ENCODE peak calls at places on chromosomes 4 and X, in six cellular contexts. T is activated CD4-positive, alpha-beta memory T cell treated with anti-CD3 and anti-CD28 coated beads, Interleukin-2, amount 10 ng/mL, durations not matched to agents 7 days and 5 days; F is neural progenitor cell; Z is AG08395; A is GF-D8; Q is HFF-Myc. D is an unnamed sample.

GRCh38 chr4:124276461-124276860 is 436.1 kb downstream of the ANKRD50 start:
- DNase-seq in F (no peak), Z (no peak), A (no peak), T (no peak), Q (no peak), D (no peak)

GRCh38 chr4:16794816-16795445 is 103.5 kb downstream of the LDB2 start:
- DNase-seq in F (peak), Q (peak), Z (peak), A (no peak), T (peak), D (peak)

GRCh38 chrX:1323315-1323714 is 13.3 kb upstream of the IL3RA start:
- DNase-seq in F (peak), A (peak), Q (peak), T (peak), Z (no peak), D (peak)

GRCh38 chr4:176084769-176085168 is 19.1 kb downstream of the WDR17 start:
- DNase-seq in Z (no peak), F (no peak), Q (no peak), A (no peak), T (no peak), D (no peak)

GRCh38 chr4:159229164-159229563 is 126.3 kb downstream of the RAPGEF2 start:
- DNase-seq in T (no peak), Q (peak), Z (peak), A (no peak), F (peak), D (no peak)

GRCh38 chrX:150934453-150934852 is 36.0 kb upstream of the CD99L2 start:
- DNase-seq in Q (no peak), T (no peak), F (peak), Z (peak), A (no peak), D (no peak)

GRCh38 chr4:95049838-95050237 is 292.1 kb downstream of the BMPR1B start:
- DNase-seq in A (no peak), Q (no peak), Z (no peak), T (no peak), F (no peak), D (no peak)

GRCh38 chrX:111098874-111099273 is 2.9 kb downstream of the PAK3 start:
- DNase-seq in Q (no peak), F (peak), T (peak), Z (no peak), A (no peak), D (peak)

GRCh38 chr4:81084029-81084428 is 53.5 kb downstream of the BMP3 start:
- DNase-seq in F (no peak), Q (peak), Z (peak), T (no peak), A (no peak), D (no peak)

GRCh38 chr4:7430368-7430964 is 4.3 kb downstream of the PSAPL1 start:
- DNase-seq in A (no peak), T (no peak), F (peak), Z (no peak), Q (no peak), D (no peak)

GRCh38 chrX:64698317-64698716 is 277.9 kb downstream of the ZC4H2 start:
- DNase-seq in A (no peak), Z (no peak), T (no peak), F (no peak), Q (no peak), D (no peak)

GRCh38 chrX:103727115-103727514 is 16.4 kb downstream of the TMEM31 start:
- DNase-seq in T (no peak), F (peak), A (no peak), Z (no peak), Q (no peak), D (no peak)

GRCh38 chr4:82429728-82430192 is 502 bp downstream of the HNRNPDL start:
- DNase-seq in T (peak), A (peak), Q (no peak), F (peak), Z (no peak), D (no peak)

GRCh38 chr4:1752284-1753041 is 31.1 kb downstream of the TACC3 start:
- DNase-seq in A (peak), Q (no peak), F (no peak), T (peak), Z (no peak), D (no peak)

GRCh38 chr4:38673109-38673978 is 9.3 kb downstream of the KLF3 start:
- DNase-seq in Q (peak), A (no peak), T (no peak), Z (peak), F (no peak), D (no peak)

GRCh38 chrX:22063284-22063683 is 31.2 kb downstream of the PHEX start:
- DNase-seq in T (no peak), A (peak), Z (no peak), F (peak), Q (no peak), D (peak)

GRCh38 chr4:118740869-118741268 is 55.7 kb downstream of the METTL14 start:
- DNase-seq in Q (no peak), A (no peak), Z (no peak), T (no peak), F (peak), D (no peak)

GRCh38 chr4:89158884-89159503 is 47.7 kb downstream of the TIGD2 start:
- DNase-seq in Z (peak), Q (peak), A (no peak), T (no peak), F (peak), D (peak)

GRCh38 chr4:88807499-88807898 is 109.9 kb upstream of the NAP1L5 start:
- DNase-seq in Q (no peak), A (no peak), Z (no peak), T (no peak), F (no peak), D (no peak)

GRCh38 chr4:6658635-6659075 is 18.2 kb downstream of the MRFAP1 start:
- DNase-seq in T (peak), Q (no peak), A (no peak), F (peak), Z (peak), D (no peak)

GRCh38 chr4:3244747-3245146 is 4.2 kb upstream of the MSANTD1 start:
- DNase-seq in A (no peak), Q (no peak), T (no peak), Z (no peak), F (no peak), D (no peak)

GRCh38 chr4:103948244-103949018 is 228.6 kb upstream of the TACR3 start:
- DNase-seq in F (no peak), Z (no peak), T (no peak), A (no peak), Q (no peak), D (no peak)

GRCh38 chrX:139211568-139212182 is 318.9 kb upstream of the F9 start:
- DNase-seq in A (no peak), F (peak), Z (no peak), T (no peak), Q (no peak), D (no peak)

D was measured in GM10248.